ENCODE peak calls at places on chromosomes 3 and 15, in seven cellular contexts. A is SK-N-SH, V is K562, D is HepG2, C is GM12878, P is H1, F is Panc1. Y is an unnamed sample.

GRCh38 chr3:62586356-62586755 is 213.0 kb upstream of the FEZF2 start:
- DNase-seq in C (no peak), D (no peak), A (no peak), F (no peak), V (no peak), P (no peak), Y (no peak)

GRCh38 chr15:93029613-93030429 is 59.2 kb downstream of the RGMA start:
- DNase-seq in C (no peak), A (no peak), F (no peak), V (no peak), D (no peak), P (no peak), Y (no peak)

GRCh38 chr3:111906667-111907066 is 47.6 kb downstream of the PHLDB2 start:
- DNase-seq in A (no peak), D (no peak), V (no peak), C (no peak), P (no peak), F (no peak), Y (no peak)

GRCh38 chr3:178079966-178080365 is 456.3 kb upstream of the KCNMB2 start:
- DNase-seq in F (no peak), P (no peak), A (no peak), V (no peak), D (no peak), C (no peak), Y (no peak)

GRCh38 chr3:133792171-133792763 is 13.3 kb upstream of the SRPRB start:
- DNase-seq in F (no peak), C (no peak), V (peak), P (no peak), D (no peak), A (no peak), Y (peak)

GRCh38 chr15:69679623-69680228 is 227.1 kb downstream of the RPLP1 start:
- DNase-seq in F (no peak), D (no peak), C (peak), V (no peak), A (no peak), P (no peak), Y (no peak)

GRCh38 chr15:63792584-63792983 is 41.2 kb downstream of the HERC1 start:
- DNase-seq in V (peak), D (no peak), C (no peak), A (no peak), F (no peak), P (no peak), Y (no peak)

GRCh38 chr15:75583689-75584088 is 4.6 kb upstream of the PTPN9 start:
- DNase-seq in A (no peak), D (no peak), V (no peak), F (no peak), P (no peak), C (no peak), Y (no peak)

GRCh38 chr3:123584988-123585937 is at the start of gene HACD2:
- DNase-seq in D (peak), F (peak), A (peak), P (peak), C (peak), V (peak), Y (peak)

GRCh38 chr3:141728355-141728892 is 9.7 kb upstream of the RNF7 start:
- DNase-seq in F (no peak), A (no peak), D (peak), V (no peak), C (no peak), P (no peak), Y (no peak)

GRCh38 chr3:136249091-136249490 is 1.0 kb upstream of the PCCB start:
- DNase-seq in C (no peak), F (no peak), P (no peak), A (no peak), D (peak), V (no peak), Y (no peak)

GRCh38 chr3:117019082-117019713 is 309.6 kb downstream of the TUSC7 start:
- DNase-seq in A (peak), F (peak), V (peak), D (peak), P (peak), C (no peak), Y (no peak)

GRCh38 chr3:18189651-18190050 is 235.5 kb downstream of the SATB1 start:
- DNase-seq in V (no peak), C (no peak), A (peak), D (no peak), P (no peak), F (no peak), Y (no peak)

GRCh38 chr15:79452244-79453051 is 20.3 kb downstream of the MINAR1 start:
- DNase-seq in D (no peak), V (no peak), C (no peak), F (no peak), A (no peak), P (no peak), Y (no peak)

GRCh38 chr3:11808231-11808630 is 38.5 kb downstream of the TAMM41 start:
- DNase-seq in F (no peak), A (no peak), D (no peak), V (no peak), P (no peak), C (no peak), Y (no peak)

GRCh38 chr3:108008931-108009635 is 81.7 kb downstream of the CD47 start:
- DNase-seq in C (no peak), F (no peak), P (no peak), A (no peak), D (no peak), V (no peak), Y (no peak)

GRCh38 chr3:165523801-165524200 is 313.4 kb downstream of the BCHE start:
- DNase-seq in F (no peak), V (no peak), C (no peak), P (no peak), A (no peak), D (no peak), Y (no peak)

GRCh38 chr15:38201714-38202113 is 50.9 kb upstream of the SPRED1 start:
- DNase-seq in V (no peak), C (no peak), D (peak), P (no peak), F (no peak), A (no peak), Y (no peak)

GRCh38 chr3:190012314-190012782 is 108.3 kb downstream of the P3H2 start:
- DNase-seq in F (peak), C (no peak), P (no peak), A (no peak), D (peak), V (no peak), Y (peak)

GRCh38 chr3:169812844-169813677 is at the start of the genes LRRC34 and LRRIQ4:
- DNase-seq in A (peak), F (no peak), D (no peak), V (no peak), C (peak), P (peak), Y (no peak)

GRCh38 chr3:193968575-193968974 is 167.4 kb upstream of the HES1 start:
- DNase-seq in A (no peak), C (no peak), V (no peak), D (no peak), P (no peak), F (no peak), Y (no peak)

GRCh38 chr3:23079976-23080375 is 123.2 kb upstream of the UBE2E2 start:
- DNase-seq in D (no peak), C (no peak), V (no peak), F (no peak), A (no peak), P (no peak), Y (no peak)

GRCh38 chr15:74041311-74041756 is 41.0 kb downstream of the GOLGA6A start:
- DNase-seq in V (no peak), D (no peak), P (no peak), F (no peak), C (no peak), A (no peak), Y (no peak)
- TF ChIP-seq SIN3A in V (no peak), D (no peak), P (no peak), F (no peak), C (no peak), A (no peak), Y (no peak)

DNA sequence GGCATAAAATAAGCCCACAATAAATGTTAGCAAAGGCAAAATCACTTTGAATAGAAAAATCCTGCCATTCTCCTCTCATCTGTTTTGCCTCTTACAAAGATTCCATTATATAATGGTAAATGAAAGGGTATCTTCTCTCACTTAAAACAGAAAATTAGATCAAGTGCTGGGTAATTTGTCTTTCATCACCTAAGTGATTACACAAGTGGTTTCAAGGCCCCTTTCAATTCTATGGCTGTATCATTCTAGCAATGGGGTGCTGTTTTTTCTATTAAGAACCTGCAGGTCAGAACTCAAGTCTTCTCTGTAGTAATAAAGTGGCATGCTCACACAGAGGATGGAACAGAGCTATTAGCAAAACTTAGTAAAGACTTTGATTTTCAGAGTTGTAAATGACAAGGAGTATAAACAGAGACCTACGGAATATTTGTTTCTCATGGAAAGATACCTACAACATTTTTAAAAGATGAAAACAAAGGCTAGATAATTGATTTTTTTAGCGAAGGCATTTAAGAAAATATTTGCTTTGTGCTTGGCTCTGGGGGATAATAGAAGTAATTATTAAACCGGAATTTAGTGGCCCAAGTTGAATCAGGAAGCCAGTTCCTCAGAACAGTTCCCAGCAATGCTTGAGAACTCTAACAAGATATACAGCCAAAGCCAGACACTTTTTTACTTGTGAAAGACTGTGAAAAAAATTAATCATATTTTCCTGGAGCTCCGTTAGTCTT is 137.4 kb downstream of the CMSS1 start:
- DNase-seq in P (no peak), V (no peak), D (peak), A (no peak), C (no peak), F (no peak), Y (no peak)
- H3K4me3 ChIP-seq in P (no peak), V (no peak), D (no peak), A (no peak), C (no peak), F (no peak), Y (no peak)

DNA sequence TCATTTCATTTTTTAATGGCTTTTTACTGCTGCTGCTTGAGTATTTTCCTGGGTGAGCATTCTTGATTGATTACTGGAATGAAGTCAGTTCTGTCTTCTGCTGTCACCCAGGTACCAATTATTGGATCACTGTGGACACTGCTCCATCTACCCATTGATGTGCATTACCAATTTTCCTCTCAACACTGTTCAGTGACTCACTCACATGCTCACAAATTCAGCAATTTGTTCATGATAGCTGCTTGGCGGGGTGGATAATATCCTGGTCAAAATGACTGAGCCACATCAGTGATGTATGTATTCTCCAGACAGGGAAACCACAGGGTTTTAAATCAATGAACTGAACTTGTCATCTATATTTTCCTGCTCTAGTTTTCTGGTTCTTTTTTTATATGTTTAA is 587.6 kb downstream of the RSL24D1 start:
- DNase-seq in P (no peak), A (no peak), C (no peak), D (no peak), V (no peak), F (no peak), Y (no peak)
- TF ChIP-seq SIN3A in P (no peak), A (no peak), C (no peak), D (no peak), V (no peak), F (no peak), Y (no peak)

GRCh38 chr15:48974865-48975264 is 11.1 kb upstream of the SHC4 start:
- DNase-seq in P (no peak), D (no peak), A (peak), V (peak), C (no peak), F (no peak), Y (peak)
- H3K4me3 ChIP-seq in P (no peak), D (peak), A (no peak), V (no peak), C (no peak), F (no peak), Y (no peak)

GRCh38 chr15:71048913-71049675 is 66.2 kb upstream of the THSD4 start:
- DNase-seq in D (no peak), P (no peak), C (no peak), V (no peak), A (no peak), F (no peak), Y (no peak)
- TF ChIP-seq SIN3A in D (no peak), P (no peak), C (no peak), V (no peak), A (no peak), F (no peak), Y (no peak)

DNA sequence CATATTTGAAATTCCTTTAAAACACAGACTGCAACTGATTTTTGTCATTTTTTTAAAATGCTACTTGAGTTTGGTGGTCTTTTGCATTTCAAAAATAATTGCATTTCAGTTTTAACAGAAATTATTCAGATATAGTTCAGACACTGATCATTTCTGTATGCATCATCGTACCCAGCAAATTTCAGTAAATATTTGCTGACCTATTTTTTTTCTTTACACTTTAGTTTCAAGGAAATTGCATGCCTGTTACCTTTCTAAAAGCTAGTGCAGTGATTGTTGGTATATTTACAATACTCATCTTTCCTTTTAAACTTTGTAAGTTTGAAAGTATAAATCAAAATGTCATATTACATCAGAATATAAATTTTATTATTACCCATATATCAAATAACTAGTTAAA is 32.4 kb downstream of the ALCAM start:
- DNase-seq in A (no peak), P (no peak), V (no peak), D (no peak), F (no peak), C (no peak), Y (no peak)
- H3K4me3 ChIP-seq in A (no peak), P (no peak), V (no peak), D (no peak), F (no peak), C (no peak), Y (no peak)

GRCh38 chr3:69066121-69066520 is 14.0 kb upstream of the TMF1 start:
- DNase-seq in D (no peak), V (no peak), F (no peak), P (no peak), A (no peak), C (no peak), Y (no peak)

GRCh38 chr3:69059688-69060087 is 7.6 kb upstream of the TMF1 start:
- DNase-seq in A (no peak), P (no peak), F (no peak), V (no peak), C (no peak), D (no peak), Y (no peak)

GRCh38 chr3:69058947-69059224 is 6.8 kb upstream of the TMF1 start:
- DNase-seq in D (no peak), F (no peak), V (no peak), A (no peak), P (no peak), C (no peak), Y (no peak)

GRCh38 chr3:69065318-69065964 is 13.3 kb upstream of the TMF1 start:
- DNase-seq in D (no peak), F (no peak), P (no peak), C (no peak), A (no peak), V (no peak), Y (no peak)

GRCh38 chr3:69063636-69064035 is 11.5 kb upstream of the TMF1 start:
- DNase-seq in D (no peak), C (no peak), P (no peak), F (no peak), A (no peak), V (no peak), Y (no peak)
- TF ChIP-seq SIN3A in D (no peak), C (no peak), P (no peak), F (no peak), A (no peak), V (no peak), Y (no peak)

GRCh38 chr15:55221090-55222011 is 24.6 kb upstream of the RSL24D1 start:
- DNase-seq in F (no peak), V (no peak), C (peak), D (peak), P (no peak), A (no peak), Y (no peak)
- H3K4me3 ChIP-seq in F (no peak), V (no peak), C (no peak), D (no peak), P (no peak), A (no peak), Y (no peak)

GRCh38 chr3:102113421-102114041 is 264.2 kb downstream of the NFKBIZ start:
- DNase-seq in A (no peak), P (no peak), V (peak), F (no peak), C (no peak), D (no peak), Y (no peak)

GRCh38 chr3:102112706-102113230 is 263.5 kb downstream of the NFKBIZ start:
- DNase-seq in C (no peak), F (no peak), A (no peak), D (no peak), P (no peak), V (no peak), Y (no peak)

DNA sequence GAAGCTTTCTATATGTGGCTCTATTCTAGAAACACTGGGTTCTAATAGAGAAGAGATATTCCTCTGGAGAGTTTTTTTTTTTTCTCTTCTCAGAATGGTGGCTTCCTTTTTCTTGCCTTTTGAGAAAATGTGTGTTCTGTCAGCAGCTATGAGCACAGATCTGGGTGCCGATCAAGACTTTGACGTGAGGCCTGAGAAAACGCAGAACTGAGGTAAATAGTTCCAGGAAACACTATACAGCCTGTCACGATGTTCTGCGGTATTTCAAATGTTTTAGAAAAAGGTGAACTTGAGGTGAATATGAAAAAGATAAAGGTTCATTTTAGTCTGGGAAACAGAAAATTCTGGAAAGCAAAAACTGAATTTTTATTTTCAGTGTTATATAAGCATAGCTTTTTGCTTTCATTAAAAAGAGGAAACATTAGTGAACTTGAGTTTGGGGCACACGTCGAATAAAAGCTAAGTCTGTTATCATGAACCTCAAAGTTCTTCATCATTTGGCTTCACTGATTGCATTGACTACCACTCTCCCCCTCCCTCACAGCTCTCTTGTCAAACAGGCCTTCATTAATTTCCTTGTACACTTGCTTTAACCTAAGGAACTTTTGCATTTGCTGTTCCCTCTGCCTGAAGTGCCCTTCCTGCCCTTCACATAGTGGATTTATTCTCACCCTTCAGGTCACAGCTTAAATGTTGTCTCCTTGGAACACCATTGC is 265.1 kb downstream of the NFKBIZ start:
- DNase-seq in V (no peak), F (no peak), P (no peak), D (no peak), C (no peak), A (no peak), Y (no peak)
- TF ChIP-seq SIN3A in V (no peak), F (no peak), P (no peak), D (no peak), C (no peak), A (no peak), Y (no peak)